ENCODE peak calls at places on chromosomes 11 and 22, in eight cellular contexts. J is psoas muscle; Y is A549; F is RWPE1; O is GM20000; I is vagina; Z is CD4-positive, alpha-beta T cell; R is H9. A is an unnamed sample.

GRCh38 chr11:118771481-118772278 is 19.3 kb downstream of the DDX6 start:
- DNase-seq in O (no peak), Y (no peak), R (no peak), Z (no peak), F (no peak), J (no peak), I (no peak), A (no peak)

GRCh38 chr11:102592634-102593581 is 32.2 kb downstream of the MMP20 start:
- DNase-seq in Y (peak), I (no peak), J (no peak), Z (no peak), R (peak), O (no peak), F (peak), A (no peak)

GRCh38 chr22:39664485-39665200 is 94.1 kb downstream of the CACNA1I start:
- DNase-seq in F (no peak), Z (peak), R (peak), Y (no peak), O (peak), J (no peak), I (no peak), A (no peak)

GRCh38 chr11:36475192-36475591 is 34.9 kb downstream of the TRAF6 start:
- DNase-seq in O (no peak), R (no peak), J (no peak), I (no peak), F (no peak), Y (no peak), Z (no peak), A (no peak)

GRCh38 chr22:30406400-30406799 is 9.6 kb downstream of the SEC14L2 start:
- DNase-seq in Z (no peak), F (no peak), Y (no peak), O (no peak), J (no peak), I (no peak), R (no peak), A (no peak)

GRCh38 chr22:30252411-30253204 is 6.0 kb upstream of the LIF start:
- DNase-seq in I (no peak), Y (peak), R (no peak), Z (no peak), J (no peak), F (no peak), O (no peak), A (peak)

GRCh38 chr11:66976048-66976467 is 954 bp downstream of the C11orf86 start:
- DNase-seq in Y (peak), O (no peak), R (peak), Z (no peak), F (no peak), I (no peak), J (no peak), A (peak)

GRCh38 chr11:61516675-61517516 is 8.3 kb downstream of the LRRC10B start:
- DNase-seq in R (peak), O (peak), Z (peak), Y (peak), I (no peak), F (peak), J (peak), A (peak)

GRCh38 chr11:75351541-75352416 is at the start of gene ARRB1:
- DNase-seq in R (peak), Y (peak), O (peak), I (no peak), Z (peak), F (peak), J (peak), A (peak)

GRCh38 chr22:48689206-48689605 is 1138.5 kb downstream of the BRD1 start:
- DNase-seq in I (no peak), F (no peak), O (no peak), Z (no peak), J (no peak), Y (no peak), R (no peak), A (no peak)

GRCh38 chr22:39252461-39253391 is 7.9 kb upstream of the PDGFB start:
- DNase-seq in Z (no peak), I (no peak), Y (no peak), O (no peak), R (no peak), J (no peak), F (no peak), A (no peak)

GRCh38 chr11:61378713-61379313 is 13.6 kb upstream of the TMEM216 start:
- DNase-seq in R (no peak), Z (no peak), O (no peak), J (no peak), Y (peak), F (peak), I (no peak), A (no peak)

GRCh38 chr11:44939673-44940072 is 11.0 kb downstream of the TP53I11 start:
- DNase-seq in R (peak), O (no peak), F (no peak), I (no peak), J (peak), Y (no peak), Z (no peak), A (no peak)

GRCh38 chr11:116563713-116564050 is 209.1 kb downstream of the BUD13 start:
- DNase-seq in R (no peak), I (no peak), Y (no peak), J (no peak), O (no peak), F (no peak), Z (no peak), A (no peak)

GRCh38 chr22:49230194-49230577 is 597.5 kb downstream of the BRD1 start:
- DNase-seq in J (no peak), Z (no peak), Y (no peak), I (no peak), O (no peak), F (no peak), R (peak), A (no peak)

GRCh38 chr11:104623518-104623917 is 274.7 kb downstream of the CASP12 start:
- DNase-seq in Z (no peak), F (peak), O (no peak), I (no peak), J (no peak), R (no peak), Y (no peak), A (no peak)

GRCh38 chr22:28582806-28583205 is 96.8 kb downstream of the TTC28 start:
- DNase-seq in O (no peak), Y (no peak), F (no peak), J (no peak), I (no peak), R (no peak), Z (no peak), A (no peak)

GRCh38 chr22:45212992-45213751 is 27.5 kb downstream of the KIAA0930 start:
- DNase-seq in F (no peak), Y (no peak), I (no peak), R (no peak), Z (no peak), O (no peak), J (peak), A (no peak)

GRCh38 chr11:31874631-31875191 is 63.6 kb upstream of the PAX6 start:
- DNase-seq in R (no peak), Y (no peak), Z (no peak), F (no peak), I (no peak), J (no peak), O (no peak), A (no peak)

GRCh38 chr11:114216804-114217195 is 79.4 kb upstream of the NNMT start:
- DNase-seq in F (no peak), Z (no peak), Y (no peak), I (no peak), R (no peak), O (no peak), J (no peak), A (no peak)

GRCh38 chr11:31779268-31779879 is 31.7 kb downstream of the PAX6 start:
- DNase-seq in F (peak), Y (no peak), R (no peak), O (no peak), I (no peak), J (no peak), Z (no peak), A (no peak)

GRCh38 chr11:38323961-38324761 is 1726.1 kb upstream of the RAG2 start:
- DNase-seq in R (peak), I (no peak), Y (no peak), F (no peak), O (no peak), J (no peak), Z (no peak), A (no peak)

GRCh38 chr11:803467-803742 is 1.6 kb downstream of the PIDD1 start:
- DNase-seq in F (no peak), J (no peak), Y (no peak), R (no peak), O (no peak), Z (no peak), I (no peak), A (no peak)

GRCh38 chr11:83092488-83093384 is 21.0 kb upstream of the RAB30 start:
- DNase-seq in O (no peak), I (no peak), F (peak), Y (peak), Z (no peak), R (no peak), J (peak), A (peak)

GRCh38 chr22:24443668-24444067 is 16.3 kb downstream of the ADORA2A start:
- DNase-seq in J (no peak), Z (no peak), R (no peak), I (no peak), O (no peak), Y (no peak), F (no peak), A (no peak)

GRCh38 chr11:719214-720016 is 13.4 kb downstream of the EPS8L2 start:
- DNase-seq in I (no peak), O (no peak), R (no peak), J (no peak), Z (no peak), F (no peak), Y (no peak), A (no peak)

GRCh38 chr11:86923993-86924766 is 31.0 kb downstream of the FZD4 start:
- DNase-seq in Y (no peak), F (no peak), I (no peak), Z (no peak), R (peak), O (no peak), J (no peak), A (peak)

GRCh38 chr11:98230678-98231077 is 790.1 kb upstream of the CNTN5 start:
- DNase-seq in I (no peak), Y (no peak), J (no peak), O (no peak), Z (no peak), F (no peak), R (no peak), A (no peak)

GRCh38 chr11:2847511-2847910 is 38.1 kb downstream of the CDKN1C start:
- DNase-seq in R (no peak), J (no peak), I (no peak), O (no peak), F (no peak), Z (no peak), Y (no peak), A (no peak)

GRCh38 chr11:113926273-113927183 is 21.9 kb downstream of the HTR3B start:
- DNase-seq in F (no peak), O (no peak), J (no peak), I (no peak), R (no peak), Y (peak), Z (no peak), A (no peak)

GRCh38 chr22:17387356-17387755 is 18.1 kb downstream of the CECR2 start:
- DNase-seq in Y (no peak), Z (no peak), I (no peak), F (no peak), O (no peak), J (no peak), R (no peak), A (no peak)

GRCh38 chr22:24969588-24970301 is 17.2 kb downstream of the KIAA1671 start:
- DNase-seq in I (no peak), R (no peak), F (no peak), J (peak), Y (no peak), Z (no peak), O (no peak), A (no peak)

GRCh38 chr11:76698321-76699043 is 27.9 kb upstream of the LRRC32 start:
- DNase-seq in I (no peak), J (no peak), O (no peak), Z (no peak), Y (peak), F (no peak), R (peak), A (no peak)
- TF ChIP-seq CTCF in I (no peak), J (no peak), O (peak), Z (no peak), Y (peak), F (no peak), R (peak), A (no peak)

DNA sequence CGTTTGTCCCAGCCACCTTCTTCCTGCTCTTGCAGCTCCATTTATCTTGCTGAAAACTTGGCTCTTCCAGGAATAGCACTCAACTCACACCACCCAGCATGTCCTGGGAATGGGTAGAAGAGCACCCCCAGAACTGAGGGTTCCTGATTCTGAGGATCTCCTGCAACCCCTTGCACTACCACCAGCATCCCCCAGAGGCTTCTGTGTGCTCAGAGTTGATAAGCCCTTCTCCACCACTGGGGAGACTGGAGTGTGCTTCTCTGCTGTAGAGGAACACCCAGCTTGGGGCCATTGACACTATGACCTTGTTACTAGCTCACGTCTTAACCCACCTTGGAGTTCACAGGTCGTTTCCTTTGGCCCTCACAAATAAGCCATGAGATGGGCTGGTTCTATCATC is 121.0 kb downstream of the GRIK4 start:
- DNase-seq in I (no peak), Y (peak), F (no peak), O (peak), J (no peak), R (no peak), Z (no peak), A (no peak)
- TF ChIP-seq CTCF in I (no peak), Y (no peak), F (no peak), O (no peak), J (no peak), R (peak), Z (no peak), A (no peak)

GRCh38 chr11:40337118-40337517 is 1122.3 kb downstream of the LRRC4C start:
- DNase-seq in I (no peak), Z (no peak), O (no peak), J (no peak), F (no peak), R (no peak), Y (no peak), A (no peak)

GRCh38 chr11:40338062-40338461 is 1121.4 kb downstream of the LRRC4C start:
- DNase-seq in J (no peak), Y (no peak), O (no peak), Z (no peak), I (no peak), R (no peak), F (no peak), A (no peak)

GRCh38 chr11:40338739-40339138 is 1120.7 kb downstream of the LRRC4C start:
- DNase-seq in R (no peak), I (no peak), F (peak), Y (peak), Z (no peak), O (no peak), J (no peak), A (no peak)
- TF ChIP-seq CTCF in R (no peak), I (no peak), F (no peak), Y (no peak), Z (no peak), O (no peak), J (no peak), A (no peak)

DNA sequence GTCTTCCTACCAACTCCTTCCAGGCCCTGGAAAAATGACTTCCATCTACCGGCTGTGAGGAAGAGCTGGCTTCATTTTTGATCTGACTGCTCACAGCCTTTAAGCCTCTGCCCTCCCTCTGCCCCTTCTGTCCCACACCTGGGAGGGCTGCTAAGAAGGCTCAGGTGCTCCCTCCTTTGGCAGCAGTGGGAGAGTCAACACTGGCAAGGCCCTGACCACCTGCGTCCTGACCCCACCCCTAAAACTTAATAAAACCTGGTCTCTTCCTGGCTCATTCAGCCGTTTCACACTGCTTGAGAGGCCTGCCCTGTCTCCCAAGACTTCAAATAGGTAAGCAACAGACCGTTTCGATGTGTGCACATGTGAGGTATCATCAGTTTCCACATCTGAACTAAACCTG is 52.1 kb upstream of the NFRKB start:
- DNase-seq in F (no peak), I (no peak), Y (no peak), Z (no peak), O (no peak), R (peak), J (no peak), A (no peak)
- TF ChIP-seq CTCF in F (no peak), I (no peak), Y (no peak), Z (no peak), O (no peak), R (peak), J (no peak), A (no peak)

DNA sequence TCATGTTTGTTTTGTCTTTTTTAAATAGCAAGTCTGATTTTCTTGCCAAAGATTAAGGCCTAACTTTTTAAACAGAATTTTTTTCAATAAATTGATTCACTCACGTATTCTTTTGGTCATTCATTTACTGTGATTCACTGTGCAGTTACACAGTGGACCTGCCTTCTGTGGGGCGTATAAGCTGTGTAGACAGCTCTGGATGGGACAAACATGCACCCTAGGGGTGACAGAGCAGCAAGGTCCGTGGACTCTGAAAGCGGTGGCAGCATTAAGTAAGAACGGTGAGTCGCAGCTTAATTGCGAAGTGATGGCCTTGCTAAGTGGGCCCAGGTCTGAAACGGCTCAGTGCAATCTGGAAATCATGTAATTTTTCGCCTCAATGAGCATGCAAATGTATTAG is 113.2 kb downstream of the SPATA19 start:
- DNase-seq in Y (no peak), R (no peak), Z (no peak), J (no peak), F (no peak), O (no peak), I (no peak), A (no peak)
- TF ChIP-seq CTCF in Y (no peak), R (no peak), Z (no peak), J (no peak), F (no peak), O (no peak), I (no peak), A (no peak)

GRCh38 chr11:5611627-5612026 is 13.2 kb upstream of the TRIM34 start:
- DNase-seq in R (no peak), I (no peak), O (no peak), J (no peak), Y (peak), F (no peak), Z (no peak), A (no peak)
- TF ChIP-seq CTCF in R (peak), I (no peak), O (no peak), J (no peak), Y (peak), F (no peak), Z (no peak), A (no peak)

GRCh38 chr11:112656772-112657428 is 304.3 kb upstream of the NCAM1 start:
- DNase-seq in I (no peak), R (no peak), F (peak), J (peak), O (peak), Y (no peak), Z (no peak), A (no peak)

GRCh38 chr11:112655386-112655785 is 305.8 kb upstream of the NCAM1 start:
- DNase-seq in J (peak), Z (no peak), I (no peak), O (no peak), F (no peak), Y (no peak), R (no peak), A (no peak)

GRCh38 chr11:112659185-112659584 is 302.0 kb upstream of the NCAM1 start:
- DNase-seq in O (no peak), Y (no peak), Z (no peak), J (no peak), R (no peak), F (no peak), I (no peak), A (no peak)

GRCh38 chr11:112661571-112661970 is 299.6 kb upstream of the NCAM1 start:
- DNase-seq in J (no peak), Y (no peak), R (no peak), O (no peak), Z (no peak), F (no peak), I (no peak), A (no peak)

DNA sequence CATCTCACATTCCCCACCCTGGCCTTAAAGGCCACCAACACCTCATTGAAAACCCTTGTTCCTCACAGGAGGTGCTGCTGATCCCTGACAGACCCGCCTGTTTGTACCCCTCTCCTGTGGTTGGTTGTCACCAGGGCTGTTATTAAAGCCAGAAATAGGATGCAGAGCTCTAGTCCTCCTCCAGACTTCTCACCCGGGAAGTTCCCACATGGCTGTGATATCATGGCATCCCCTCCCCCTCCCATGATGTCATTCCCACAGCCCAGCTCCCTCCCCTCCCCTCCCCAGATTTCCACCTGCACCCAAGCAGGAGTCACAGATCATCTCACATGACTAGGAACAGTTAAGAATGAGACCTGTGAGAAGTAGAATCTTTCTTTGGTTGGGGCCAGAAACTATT is 302.7 kb upstream of the NCAM1 start:
- DNase-seq in R (no peak), Z (no peak), O (no peak), I (no peak), J (no peak), Y (no peak), F (no peak), A (no peak)
- TF ChIP-seq CTCF in R (no peak), Z (no peak), O (no peak), I (no peak), J (no peak), Y (no peak), F (no peak), A (no peak)

GRCh38 chr22:50545522-50546325 is at the start of gene KLHDC7B:
- DNase-seq in Z (no peak), R (no peak), I (no peak), J (no peak), F (no peak), Y (no peak), O (peak), A (no peak)
- TF ChIP-seq CTCF in Z (no peak), R (no peak), I (no peak), J (no peak), F (no peak), Y (no peak), O (no peak), A (no peak)

A was measured in Calu3.